ENCODE peak calls at places on chromosomes 16 and 17, in four cellular contexts. One of them, this sample, is unnamed.

GRCh38 chr16:56348168-56349085 is 76.9 kb downstream of the AMFR start:
- DNase-seq in CD8-positive, alpha-beta T cell: no peak
- DNase-seq in stomach: no peak
- DNase-seq in heart left ventricle: no peak
- DNase-seq in this sample: no peak

GRCh38 chr17:59366773-59367656 is 35.6 kb downstream of the YPEL2 start:
- DNase-seq in CD8-positive, alpha-beta T cell: no peak
- DNase-seq in stomach: peak
- DNase-seq in heart left ventricle: peak
- DNase-seq in this sample: peak

GRCh38 chr16:27311449-27311831 is 2.3 kb upstream of the IL4R start:
- DNase-seq in CD8-positive, alpha-beta T cell: no peak
- DNase-seq in stomach: no peak
- DNase-seq in heart left ventricle: no peak
- DNase-seq in this sample: peak

GRCh38 chr16:75624921-75625334 is 1.8 kb upstream of the ADAT1 start:
- DNase-seq in CD8-positive, alpha-beta T cell: no peak
- DNase-seq in stomach: no peak
- DNase-seq in heart left ventricle: no peak
- DNase-seq in this sample: no peak

GRCh38 chr17:56792267-56792666 is 41.5 kb downstream of the C17orf67 start:
- DNase-seq in CD8-positive, alpha-beta T cell: no peak
- DNase-seq in stomach: no peak
- DNase-seq in heart left ventricle: no peak
- DNase-seq in this sample: no peak

GRCh38 chr17:17385502-17385901 is 82.3 kb downstream of the NT5M start:
- DNase-seq in CD8-positive, alpha-beta T cell: no peak
- DNase-seq in stomach: no peak
- DNase-seq in heart left ventricle: no peak
- DNase-seq in this sample: no peak

GRCh38 chr17:82193520-82194236 is 19.0 kb downstream of the CCDC57 start:
- DNase-seq in CD8-positive, alpha-beta T cell: no peak
- DNase-seq in stomach: no peak
- DNase-seq in heart left ventricle: no peak
- DNase-seq in this sample: no peak

GRCh38 chr16:28012031-28012445 is 51.5 kb downstream of the GSG1L start:
- DNase-seq in CD8-positive, alpha-beta T cell: no peak
- DNase-seq in stomach: no peak
- DNase-seq in heart left ventricle: no peak
- DNase-seq in this sample: no peak

DNA sequence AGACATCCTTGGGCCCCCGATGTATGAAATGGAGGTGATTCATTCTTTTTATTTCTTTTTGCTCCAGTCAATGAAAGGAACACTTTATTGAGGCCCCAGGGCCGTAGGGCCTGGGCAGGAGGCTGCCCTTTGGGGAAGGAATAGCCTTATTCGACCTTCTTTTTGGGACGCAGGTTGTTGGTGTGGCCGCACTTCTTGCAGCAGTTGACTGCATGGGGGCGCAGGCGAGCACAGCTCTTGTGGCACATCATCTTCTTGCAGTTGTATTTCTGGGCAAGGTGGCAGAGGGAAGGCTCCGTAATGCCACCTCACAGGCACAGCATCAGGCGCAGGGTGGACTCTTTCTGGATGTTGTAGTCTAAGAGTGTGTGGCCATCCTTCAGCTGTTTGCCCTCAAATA is 50.9 kb downstream of the SIAH1 start:
- DNase-seq in CD8-positive, alpha-beta T cell: no peak
- DNase-seq in stomach: no peak
- DNase-seq in heart left ventricle: no peak
- DNase-seq in this sample: no peak
- TF ChIP-seq CTCF in CD8-positive, alpha-beta T cell: no peak
- TF ChIP-seq CTCF in stomach: no peak
- TF ChIP-seq CTCF in heart left ventricle: no peak
- TF ChIP-seq CTCF in this sample: no peak

GRCh38 chr17:38498353-38498752 is 70.1 kb downstream of the ARHGAP23 start:
- DNase-seq in CD8-positive, alpha-beta T cell: no peak
- DNase-seq in stomach: no peak
- DNase-seq in heart left ventricle: no peak
- DNase-seq in this sample: no peak
- TF ChIP-seq CTCF in CD8-positive, alpha-beta T cell: no peak
- TF ChIP-seq CTCF in stomach: no peak
- TF ChIP-seq CTCF in heart left ventricle: no peak
- TF ChIP-seq CTCF in this sample: no peak

DNA sequence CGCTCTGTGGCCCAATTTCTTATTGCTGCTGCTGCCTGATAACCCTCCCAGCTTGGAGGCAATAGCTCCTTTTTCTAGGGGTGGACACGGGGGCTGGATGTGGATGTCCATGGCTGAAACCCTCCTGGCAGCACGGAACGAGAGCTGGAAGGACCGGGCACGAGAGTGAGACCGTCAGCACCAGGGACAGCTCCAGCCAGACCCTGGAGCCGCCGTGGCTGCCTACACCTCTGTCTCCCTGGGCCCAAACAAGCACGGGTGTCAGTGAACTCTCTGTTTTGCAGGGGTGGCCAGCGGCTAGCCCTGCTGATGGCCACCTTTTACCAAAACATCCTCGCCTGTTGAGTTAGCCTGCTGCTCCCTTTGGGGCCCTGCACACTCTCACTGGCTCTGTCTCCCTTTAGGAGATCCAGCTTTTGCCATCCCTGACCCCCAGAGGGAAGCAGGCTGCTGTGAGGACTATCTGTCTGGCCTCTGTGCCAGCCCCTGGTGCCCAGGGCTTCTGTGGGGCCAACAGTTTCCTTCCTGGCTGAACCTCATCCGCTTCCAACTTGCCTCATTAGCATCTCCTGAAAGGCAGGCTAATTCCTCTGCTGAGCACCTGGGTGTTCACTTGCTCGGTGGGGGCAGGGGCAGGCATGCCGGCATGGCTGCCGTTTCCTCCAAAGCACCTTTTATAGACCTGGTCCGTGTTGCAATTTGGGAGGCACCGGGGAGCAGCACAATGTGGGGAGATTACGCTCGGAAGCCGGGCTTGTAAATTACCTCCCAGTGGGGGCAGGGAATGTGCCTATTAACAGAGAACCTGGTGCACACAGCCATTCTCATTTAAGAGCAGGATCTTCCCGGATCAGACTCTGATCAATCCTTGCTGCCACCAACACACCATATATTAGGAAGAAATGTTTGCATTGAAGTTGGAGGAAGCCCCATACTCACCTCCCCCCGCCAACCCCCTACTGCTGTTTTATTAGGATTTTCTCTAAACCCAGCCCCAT is 118.2 kb downstream of the ENGASE start:
- DNase-seq in CD8-positive, alpha-beta T cell: peak
- DNase-seq in stomach: no peak
- DNase-seq in heart left ventricle: no peak
- DNase-seq in this sample: no peak
- TF ChIP-seq CTCF in CD8-positive, alpha-beta T cell: no peak
- TF ChIP-seq CTCF in stomach: no peak
- TF ChIP-seq CTCF in heart left ventricle: no peak
- TF ChIP-seq CTCF in this sample: no peak

GRCh38 chr17:38970128-38970527 is 2.9 kb upstream of the FBXO47 start:
- DNase-seq in CD8-positive, alpha-beta T cell: no peak
- DNase-seq in stomach: no peak
- DNase-seq in heart left ventricle: no peak
- DNase-seq in this sample: no peak
- TF ChIP-seq CTCF in CD8-positive, alpha-beta T cell: no peak
- TF ChIP-seq CTCF in stomach: no peak
- TF ChIP-seq CTCF in heart left ventricle: no peak
- TF ChIP-seq CTCF in this sample: no peak

GRCh38 chr16:78415669-78416068 is 316.2 kb downstream of the WWOX start:
- DNase-seq in CD8-positive, alpha-beta T cell: no peak
- DNase-seq in stomach: no peak
- DNase-seq in heart left ventricle: no peak
- DNase-seq in this sample: no peak

GRCh38 chr16:78416400-78416799 is 316.9 kb downstream of the WWOX start:
- DNase-seq in CD8-positive, alpha-beta T cell: no peak
- DNase-seq in stomach: no peak
- DNase-seq in heart left ventricle: no peak
- DNase-seq in this sample: no peak

GRCh38 chr16:78425957-78426590 is 326.6 kb downstream of the WWOX start:
- DNase-seq in CD8-positive, alpha-beta T cell: no peak
- DNase-seq in stomach: no peak
- DNase-seq in heart left ventricle: no peak
- DNase-seq in this sample: no peak

GRCh38 chr16:78421244-78421661 is 321.8 kb downstream of the WWOX start:
- DNase-seq in CD8-positive, alpha-beta T cell: no peak
- DNase-seq in stomach: no peak
- DNase-seq in heart left ventricle: no peak
- DNase-seq in this sample: no peak
- TF ChIP-seq CTCF in CD8-positive, alpha-beta T cell: no peak
- TF ChIP-seq CTCF in stomach: no peak
- TF ChIP-seq CTCF in heart left ventricle: no peak
- TF ChIP-seq CTCF in this sample: no peak

DNA sequence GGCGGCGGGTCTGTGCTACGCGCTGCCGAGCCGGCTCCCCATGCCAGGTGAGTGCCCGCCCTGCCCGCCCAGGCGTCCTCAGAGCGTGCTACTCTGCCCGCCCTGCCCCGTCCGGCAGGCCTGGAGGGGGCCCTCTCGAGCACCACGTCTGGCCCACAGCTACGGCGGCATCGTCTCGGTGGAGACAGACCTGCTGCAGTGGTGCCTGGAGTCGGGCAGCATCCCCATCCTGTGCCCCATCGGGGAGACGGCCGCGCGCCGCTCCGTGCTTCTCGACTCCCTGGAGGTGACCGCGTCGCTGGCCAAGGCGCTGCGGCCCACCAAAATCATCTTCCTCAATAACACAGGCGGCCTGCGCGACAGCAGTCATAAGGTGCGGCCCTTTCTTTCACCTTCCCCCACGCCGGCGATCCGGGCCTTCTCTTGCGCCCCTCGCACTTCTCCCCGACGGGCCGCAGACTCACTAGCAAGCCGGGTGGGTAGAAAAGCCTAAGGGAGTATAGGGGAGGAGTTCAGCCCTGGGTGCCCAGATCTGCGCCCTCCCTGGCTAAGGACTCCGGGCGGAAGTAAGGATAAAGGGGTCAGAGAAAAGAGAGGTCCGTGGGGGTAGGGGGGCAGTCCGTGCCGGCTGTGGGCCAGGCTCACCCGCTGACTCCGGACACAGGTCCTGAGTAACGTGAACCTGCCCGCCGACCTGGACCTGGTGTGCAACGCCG is 1.6 kb downstream of the NAGS start:
- DNase-seq in CD8-positive, alpha-beta T cell: peak
- DNase-seq in stomach: peak
- DNase-seq in heart left ventricle: peak
- DNase-seq in this sample: peak
- TF ChIP-seq CTCF in CD8-positive, alpha-beta T cell: no peak
- TF ChIP-seq CTCF in stomach: no peak
- TF ChIP-seq CTCF in heart left ventricle: no peak
- TF ChIP-seq CTCF in this sample: no peak

DNA sequence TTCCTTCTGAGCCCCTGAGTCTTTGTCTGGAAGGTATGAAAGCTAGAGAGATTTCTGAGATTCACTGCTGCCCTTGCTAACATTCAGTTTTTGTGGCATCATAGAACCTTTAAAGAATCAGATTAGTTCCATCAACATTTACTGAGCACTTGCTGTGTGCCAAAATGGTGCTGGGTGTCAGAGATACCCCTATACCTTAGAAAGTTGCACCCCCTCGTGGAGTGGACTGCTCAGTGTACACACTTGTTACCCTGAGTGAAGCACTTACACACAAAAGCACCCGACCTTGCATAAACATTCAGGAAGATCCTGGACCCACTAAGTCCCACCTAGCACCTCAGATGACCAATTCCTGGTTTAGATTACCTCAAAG is 229.9 kb upstream of the CCL2 start:
- DNase-seq in CD8-positive, alpha-beta T cell: no peak
- DNase-seq in stomach: peak
- DNase-seq in heart left ventricle: no peak
- DNase-seq in this sample: no peak
- TF ChIP-seq CTCF in CD8-positive, alpha-beta T cell: no peak
- TF ChIP-seq CTCF in stomach: no peak
- TF ChIP-seq CTCF in heart left ventricle: no peak
- TF ChIP-seq CTCF in this sample: no peak